ENCODE peak calls at places on chromosomes 11 and 22, in eight cellular contexts. One of them, this sample, is unnamed. For H3K4me1 and H3K27me3, the result is how much of the 10 kb centered on the place peaks cover.

GRCh38 chr22:18035740-18036139 is 11.4 kb upstream of the MICAL3 start:
- DNase-seq in left ventricle myocardium inferior: peak
- DNase-seq in neural progenitor cell: no peak
- DNase-seq in PC-3: peak
- DNase-seq in astrocyte: no peak
- DNase-seq in hepatocyte: peak
- DNase-seq in cardiac muscle cell: peak
- DNase-seq in fibroblast of lung: peak
- DNase-seq in this sample: no peak

GRCh38 chr11:116825434-116825833 is 2.3 kb upstream of the APOA4 start:
- DNase-seq in astrocyte: no peak
- DNase-seq in cardiac muscle cell: no peak
- DNase-seq in PC-3: no peak
- DNase-seq in hepatocyte: no peak
- DNase-seq in fibroblast of lung: no peak
- DNase-seq in neural progenitor cell: no peak
- DNase-seq in left ventricle myocardium inferior: no peak
- DNase-seq in this sample: no peak

GRCh38 chr11:130070829-130071205 is 1.1 kb downstream of the APLP2 start:
- DNase-seq in PC-3: peak
- DNase-seq in hepatocyte: peak
- DNase-seq in left ventricle myocardium inferior: no peak
- DNase-seq in cardiac muscle cell: peak
- DNase-seq in astrocyte: no peak
- DNase-seq in fibroblast of lung: peak
- DNase-seq in neural progenitor cell: peak
- DNase-seq in this sample: no peak

GRCh38 chr22:30876925-30877553 is 91.5 kb downstream of the MORC2 start:
- DNase-seq in left ventricle myocardium inferior: peak
- DNase-seq in fibroblast of lung: peak
- DNase-seq in cardiac muscle cell: no peak
- DNase-seq in hepatocyte: peak
- DNase-seq in PC-3: no peak
- DNase-seq in neural progenitor cell: no peak
- DNase-seq in astrocyte: peak
- DNase-seq in this sample: no peak

GRCh38 chr11:9619004-9619403 is 44.9 kb upstream of the SWAP70 start:
- DNase-seq in hepatocyte: no peak
- DNase-seq in left ventricle myocardium inferior: no peak
- DNase-seq in astrocyte: no peak
- DNase-seq in fibroblast of lung: no peak
- DNase-seq in PC-3: no peak
- DNase-seq in cardiac muscle cell: no peak
- DNase-seq in neural progenitor cell: no peak
- DNase-seq in this sample: no peak

GRCh38 chr22:31173386-31174145 is 13.6 kb downstream of the RNF185 start:
- DNase-seq in neural progenitor cell: no peak
- DNase-seq in cardiac muscle cell: no peak
- DNase-seq in left ventricle myocardium inferior: no peak
- DNase-seq in PC-3: peak
- DNase-seq in fibroblast of lung: peak
- DNase-seq in hepatocyte: peak
- DNase-seq in astrocyte: peak
- DNase-seq in this sample: no peak

GRCh38 chr11:119476666-119477331 is 53.8 kb upstream of the THY1 start:
- DNase-seq in neural progenitor cell: no peak
- DNase-seq in PC-3: no peak
- DNase-seq in astrocyte: no peak
- DNase-seq in left ventricle myocardium inferior: no peak
- DNase-seq in fibroblast of lung: no peak
- DNase-seq in cardiac muscle cell: no peak
- DNase-seq in hepatocyte: no peak
- DNase-seq in this sample: no peak

GRCh38 chr11:47261291-47261800 is 3.5 kb downstream of the NR1H3 start:
- DNase-seq in fibroblast of lung: no peak
- DNase-seq in astrocyte: no peak
- DNase-seq in cardiac muscle cell: no peak
- DNase-seq in hepatocyte: no peak
- DNase-seq in PC-3: no peak
- DNase-seq in neural progenitor cell: no peak
- DNase-seq in left ventricle myocardium inferior: no peak
- DNase-seq in this sample: no peak

GRCh38 chr11:125553357-125553756 is 15.9 kb upstream of the EI24 start:
- DNase-seq in astrocyte: no peak
- DNase-seq in neural progenitor cell: no peak
- DNase-seq in left ventricle myocardium inferior: no peak
- DNase-seq in fibroblast of lung: no peak
- DNase-seq in PC-3: no peak
- DNase-seq in hepatocyte: no peak
- DNase-seq in cardiac muscle cell: no peak
- DNase-seq in this sample: no peak

GRCh38 chr11:1737080-1737757 is 13.2 kb downstream of the IFITM10 start:
- DNase-seq in fibroblast of lung: no peak
- DNase-seq in hepatocyte: no peak
- DNase-seq in PC-3: no peak
- DNase-seq in neural progenitor cell: no peak
- DNase-seq in left ventricle myocardium inferior: no peak
- DNase-seq in astrocyte: no peak
- DNase-seq in cardiac muscle cell: no peak
- DNase-seq in this sample: no peak

GRCh38 chr11:64122411-64123101 is 43.4 kb downstream of the MACROD1 start:
- DNase-seq in astrocyte: no peak
- DNase-seq in fibroblast of lung: peak
- DNase-seq in cardiac muscle cell: peak
- DNase-seq in neural progenitor cell: peak
- DNase-seq in PC-3: no peak
- DNase-seq in hepatocyte: no peak
- DNase-seq in left ventricle myocardium inferior: no peak
- DNase-seq in this sample: no peak

GRCh38 chr11:67271548-67272284 is 5.4 kb downstream of the GRK2 start:
- DNase-seq in astrocyte: no peak
- DNase-seq in neural progenitor cell: no peak
- DNase-seq in cardiac muscle cell: no peak
- DNase-seq in hepatocyte: no peak
- DNase-seq in PC-3: no peak
- DNase-seq in fibroblast of lung: no peak
- DNase-seq in left ventricle myocardium inferior: no peak
- DNase-seq in this sample: no peak

GRCh38 chr11:67271212-67271547 is 4.9 kb downstream of the GRK2 start:
- DNase-seq in astrocyte: no peak
- DNase-seq in fibroblast of lung: no peak
- DNase-seq in hepatocyte: no peak
- DNase-seq in PC-3: no peak
- DNase-seq in left ventricle myocardium inferior: no peak
- DNase-seq in neural progenitor cell: no peak
- DNase-seq in cardiac muscle cell: no peak
- DNase-seq in this sample: no peak

GRCh38 chr11:67268684-67269268 is 2.5 kb downstream of the GRK2 start:
- DNase-seq in left ventricle myocardium inferior: no peak
- DNase-seq in fibroblast of lung: no peak
- DNase-seq in cardiac muscle cell: no peak
- DNase-seq in hepatocyte: no peak
- DNase-seq in neural progenitor cell: no peak
- DNase-seq in PC-3: no peak
- DNase-seq in astrocyte: no peak
- DNase-seq in this sample: no peak

GRCh38 chr11:67269401-67270255 is 3.4 kb downstream of the GRK2 start:
- DNase-seq in hepatocyte: no peak
- DNase-seq in cardiac muscle cell: no peak
- DNase-seq in PC-3: no peak
- DNase-seq in astrocyte: no peak
- DNase-seq in fibroblast of lung: no peak
- DNase-seq in neural progenitor cell: no peak
- DNase-seq in left ventricle myocardium inferior: no peak
- DNase-seq in this sample: no peak

DNA sequence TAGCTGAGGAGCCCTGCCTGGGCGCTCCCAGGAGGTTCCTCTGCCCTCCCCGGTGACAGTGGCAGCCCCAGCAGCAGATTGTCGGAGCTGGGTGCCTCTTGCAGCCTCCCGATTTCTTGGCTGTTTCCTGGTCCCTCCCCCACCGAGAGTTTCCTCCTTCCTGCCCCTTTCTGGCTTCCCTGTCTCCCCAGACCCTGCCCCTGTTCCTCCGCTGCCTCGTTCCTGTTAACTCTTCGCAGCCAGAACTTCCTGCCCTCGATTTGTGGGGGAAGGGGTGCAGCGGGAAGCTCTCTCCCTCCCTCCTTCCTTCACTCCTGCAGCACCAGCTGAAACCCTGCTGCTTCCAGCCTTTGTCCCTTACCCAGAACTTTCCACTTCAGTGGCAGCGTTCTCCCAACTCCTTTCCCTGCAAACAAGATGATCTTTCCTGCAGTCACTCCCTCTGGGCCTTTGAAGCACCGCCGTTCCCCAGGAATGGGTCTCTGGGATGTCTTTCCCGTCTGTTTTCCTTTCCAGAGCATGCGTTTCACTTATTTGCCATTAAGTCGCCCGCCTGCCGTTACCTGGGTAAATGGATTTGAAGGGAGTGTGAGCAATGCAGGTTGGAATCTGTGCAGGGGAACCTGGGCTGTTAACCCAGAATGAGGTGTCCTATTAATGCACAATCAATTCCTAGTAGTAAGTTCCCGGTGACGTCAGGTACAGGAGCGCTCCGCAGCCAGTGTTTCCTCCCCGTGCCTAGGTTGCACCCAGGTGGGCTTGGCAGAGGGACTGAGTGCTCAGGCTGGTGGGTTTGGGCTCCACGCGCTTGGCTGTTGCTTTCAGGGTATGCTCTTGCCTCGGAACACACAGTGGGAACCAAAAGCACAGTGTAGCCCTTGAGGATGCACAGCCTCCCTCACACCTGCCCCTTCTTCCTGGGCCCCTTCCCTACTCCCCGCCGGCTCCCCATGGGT is 4.3 kb downstream of the GRK2 start:
- DNase-seq in neural progenitor cell: peak
- DNase-seq in hepatocyte: no peak
- DNase-seq in PC-3: no peak
- DNase-seq in cardiac muscle cell: no peak
- DNase-seq in fibroblast of lung: no peak
- DNase-seq in left ventricle myocardium inferior: no peak
- DNase-seq in astrocyte: no peak
- DNase-seq in this sample: no peak
- H3K4me1 ChIP-seq in neural progenitor cell: under half
- H3K4me1 ChIP-seq in hepatocyte: under half
- H3K4me1 ChIP-seq in PC-3: under half
- H3K4me1 ChIP-seq in cardiac muscle cell: under half
- H3K4me1 ChIP-seq in fibroblast of lung: under half
- H3K4me1 ChIP-seq in left ventricle myocardium inferior: half or more
- H3K4me1 ChIP-seq in astrocyte: under half
- H3K4me1 ChIP-seq in this sample: under half

GRCh38 chr11:71998649-71999310 is at the start of gene IL18BP:
- DNase-seq in astrocyte: no peak
- DNase-seq in PC-3: no peak
- DNase-seq in left ventricle myocardium inferior: no peak
- DNase-seq in cardiac muscle cell: no peak
- DNase-seq in neural progenitor cell: no peak
- DNase-seq in hepatocyte: no peak
- DNase-seq in fibroblast of lung: no peak
- DNase-seq in this sample: no peak

GRCh38 chr11:71998061-71998460 is 648 bp upstream of the IL18BP start:
- DNase-seq in neural progenitor cell: no peak
- DNase-seq in cardiac muscle cell: no peak
- DNase-seq in hepatocyte: no peak
- DNase-seq in left ventricle myocardium inferior: no peak
- DNase-seq in astrocyte: no peak
- DNase-seq in fibroblast of lung: no peak
- DNase-seq in PC-3: no peak
- DNase-seq in this sample: no peak

GRCh38 chr11:72000591-72000867 is 1.8 kb downstream of the IL18BP start:
- DNase-seq in fibroblast of lung: no peak
- DNase-seq in hepatocyte: no peak
- DNase-seq in cardiac muscle cell: no peak
- DNase-seq in neural progenitor cell: no peak
- DNase-seq in astrocyte: no peak
- DNase-seq in left ventricle myocardium inferior: no peak
- DNase-seq in PC-3: no peak
- DNase-seq in this sample: no peak

GRCh38 chr11:71999813-72000590 is 1.3 kb downstream of the IL18BP start:
- DNase-seq in neural progenitor cell: no peak
- DNase-seq in left ventricle myocardium inferior: no peak
- DNase-seq in hepatocyte: no peak
- DNase-seq in cardiac muscle cell: no peak
- DNase-seq in astrocyte: no peak
- DNase-seq in PC-3: no peak
- DNase-seq in fibroblast of lung: no peak
- DNase-seq in this sample: no peak

DNA sequence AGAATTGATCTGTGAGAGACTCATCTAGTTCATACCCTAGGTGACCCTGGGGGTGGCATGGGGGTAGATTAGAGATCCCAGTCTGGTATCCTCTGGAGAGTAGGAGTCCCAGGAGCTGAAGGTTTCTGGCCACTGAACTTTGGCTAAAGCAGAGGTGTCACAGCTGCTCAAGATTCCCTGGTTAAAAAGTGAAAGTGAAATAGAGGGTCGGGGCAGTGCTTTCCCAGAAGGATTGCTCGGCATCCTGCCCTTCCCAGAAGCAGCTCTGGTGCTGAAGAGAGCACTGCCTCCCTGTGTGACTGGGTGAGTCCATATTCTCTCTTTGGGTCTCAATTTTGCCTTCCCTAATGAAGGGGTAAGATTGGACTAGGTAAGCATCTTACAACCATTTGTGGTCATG is 651 bp downstream of the IL18BP start:
- DNase-seq in astrocyte: no peak
- DNase-seq in hepatocyte: no peak
- DNase-seq in cardiac muscle cell: no peak
- DNase-seq in fibroblast of lung: peak
- DNase-seq in neural progenitor cell: no peak
- DNase-seq in PC-3: no peak
- DNase-seq in left ventricle myocardium inferior: no peak
- DNase-seq in this sample: no peak
- H3K27ac ChIP-seq in astrocyte: no peak
- H3K27ac ChIP-seq in hepatocyte: no peak
- H3K27ac ChIP-seq in cardiac muscle cell: peak
- H3K27ac ChIP-seq in fibroblast of lung: peak
- H3K27ac ChIP-seq in neural progenitor cell: no peak
- H3K27ac ChIP-seq in PC-3: no peak
- H3K27ac ChIP-seq in left ventricle myocardium inferior: peak
- H3K27ac ChIP-seq in this sample: no peak

DNA sequence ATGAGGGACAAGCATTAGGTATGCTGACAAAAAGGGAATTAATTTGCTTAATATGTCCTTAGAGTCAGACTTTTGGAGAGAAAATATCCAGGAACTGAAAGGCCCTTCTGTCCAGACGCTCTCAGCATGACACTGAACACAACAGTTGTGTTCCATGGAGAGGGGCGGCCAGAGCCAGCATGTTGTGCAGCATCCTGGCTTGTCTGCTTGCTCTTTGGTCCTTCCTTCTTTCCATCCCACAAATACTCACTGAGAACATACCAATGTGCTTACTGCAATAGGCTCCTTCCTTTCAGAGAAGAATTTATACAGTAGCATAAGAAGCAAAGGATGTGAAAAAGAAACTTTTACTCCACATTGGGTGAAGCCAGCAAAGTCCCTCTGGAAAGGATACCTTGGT is 303.9 kb upstream of the PITPNB start:
- DNase-seq in PC-3: no peak
- DNase-seq in astrocyte: peak
- DNase-seq in left ventricle myocardium inferior: no peak
- DNase-seq in hepatocyte: no peak
- DNase-seq in cardiac muscle cell: no peak
- DNase-seq in fibroblast of lung: peak
- DNase-seq in neural progenitor cell: no peak
- DNase-seq in this sample: no peak
- H3K27me3 ChIP-seq in PC-3: under half
- H3K27me3 ChIP-seq in astrocyte: under half
- H3K27me3 ChIP-seq in left ventricle myocardium inferior: under half
- H3K27me3 ChIP-seq in hepatocyte: under half
- H3K27me3 ChIP-seq in cardiac muscle cell: under half
- H3K27me3 ChIP-seq in fibroblast of lung: under half
- H3K27me3 ChIP-seq in neural progenitor cell: under half
- H3K27me3 ChIP-seq in this sample: under half

GRCh38 chr22:46691571-46691970 is 46.5 kb downstream of the CERK start:
- DNase-seq in PC-3: no peak
- DNase-seq in cardiac muscle cell: no peak
- DNase-seq in astrocyte: no peak
- DNase-seq in fibroblast of lung: no peak
- DNase-seq in left ventricle myocardium inferior: no peak
- DNase-seq in hepatocyte: no peak
- DNase-seq in neural progenitor cell: no peak
- DNase-seq in this sample: no peak
- H3K4me1 ChIP-seq in PC-3: under half
- H3K4me1 ChIP-seq in cardiac muscle cell: under half
- H3K4me1 ChIP-seq in astrocyte: under half
- H3K4me1 ChIP-seq in fibroblast of lung: under half
- H3K4me1 ChIP-seq in left ventricle myocardium inferior: under half
- H3K4me1 ChIP-seq in hepatocyte: under half
- H3K4me1 ChIP-seq in neural progenitor cell: under half
- H3K4me1 ChIP-seq in this sample: under half